ENCODE peak calls at places on chromosome 16, in six cellular contexts. L is midbrain; I is CD8-positive, alpha-beta memory T cell; A is GM13977; M is hepatocyte; C is activated naive CD8-positive, alpha-beta T cell treated with anti-CD3 and anti-CD28 coated beads, Interleukin-2, amount 50 U/mL, for 24 hours. P is an unnamed sample.

GRCh38 chr16:14199624-14200023 is 128.5 kb downstream of the MRTFB start:
- DNase-seq in L (no peak), I (no peak), A (no peak), M (no peak), C (no peak), P (no peak)

GRCh38 chr16:85856054-85856453 is 42.9 kb upstream of the IRF8 start:
- DNase-seq in L (no peak), I (no peak), A (no peak), M (no peak), C (no peak), P (no peak)

GRCh38 chr16:14202697-14203096 is 131.6 kb downstream of the MRTFB start:
- DNase-seq in L (no peak), I (no peak), A (no peak), M (peak), C (no peak), P (no peak)

GRCh38 chr16:3171855-3172593 is 16.0 kb upstream of the OR1F1 start:
- DNase-seq in L (no peak), I (no peak), A (peak), M (no peak), C (peak), P (no peak)

GRCh38 chr16:47026947-47027346 is 53.5 kb upstream of the DNAJA2 start:
- DNase-seq in L (no peak), I (no peak), A (no peak), M (no peak), C (no peak), P (no peak)

GRCh38 chr16:89045881-89046280 is 47.8 kb upstream of the ACSF3 start:
- DNase-seq in L (no peak), I (no peak), A (no peak), M (no peak), C (no peak), P (no peak)

GRCh38 chr16:370980-371728 is 816 bp upstream of the MRPL28 start:
- DNase-seq in L (no peak), I (no peak), A (no peak), M (no peak), C (no peak), P (no peak)

GRCh38 chr16:81185416-81185815 is 53.1 kb upstream of the BCO1 start:
- DNase-seq in L (peak), I (no peak), A (no peak), M (no peak), C (no peak), P (no peak)

GRCh38 chr16:66590322-66590721 is 11.1 kb downstream of the CMTM2 start:
- DNase-seq in L (no peak), I (no peak), A (peak), M (no peak), C (no peak), P (no peak)

GRCh38 chr16:86167061-86167460 is 268.1 kb downstream of the IRF8 start:
- DNase-seq in L (no peak), I (no peak), A (no peak), M (no peak), C (no peak), P (no peak)

GRCh38 chr16:48617711-48618148 is 7.8 kb upstream of the N4BP1 start:
- DNase-seq in L (no peak), I (no peak), A (no peak), M (no peak), C (no peak), P (no peak)

GRCh38 chr16:86789621-86790051 is 211.3 kb downstream of the FOXL1 start:
- DNase-seq in L (no peak), I (no peak), A (no peak), M (no peak), C (no peak), P (no peak)

GRCh38 chr16:13453938-13454553 is 465.9 kb upstream of the ERCC4 start:
- DNase-seq in L (peak), I (no peak), A (peak), M (peak), C (peak), P (peak)

GRCh38 chr16:48609453-48610023 is 442 bp downstream of the N4BP1 start:
- DNase-seq in L (peak), I (no peak), A (peak), M (peak), C (peak), P (peak)

GRCh38 chr16:19128454-19129210 is 14.9 kb downstream of the ITPRIPL2 start:
- DNase-seq in L (no peak), I (no peak), A (no peak), M (no peak), C (no peak), P (no peak)

GRCh38 chr16:68823401-68823800 is 19.9 kb upstream of the TANGO6 start:
- DNase-seq in L (no peak), I (no peak), A (no peak), M (peak), C (no peak), P (no peak)

GRCh38 chr16:47995354-47995753 is 160.4 kb downstream of the ABCC12 start:
- DNase-seq in L (no peak), I (no peak), A (no peak), M (no peak), C (no peak), P (no peak)

GRCh38 chr16:68529931-68530667 is 9.0 kb upstream of the ZFP90 start:
- DNase-seq in L (peak), I (peak), A (peak), M (peak), C (peak), P (peak)

GRCh38 chr16:48574766-48575165 is 35.2 kb downstream of the N4BP1 start:
- DNase-seq in L (no peak), I (no peak), A (no peak), M (no peak), C (no peak), P (no peak)

GRCh38 chr16:31480851-31481250 is 2.1 kb upstream of the SLC5A2 start:
- DNase-seq in L (no peak), I (no peak), A (no peak), M (no peak), C (no peak), P (no peak)

GRCh38 chr16:69924041-69924775 is 26.9 kb upstream of the CLEC18A start:
- DNase-seq in L (no peak), I (no peak), A (no peak), M (no peak), C (no peak), P (no peak)

GRCh38 chr16:89185062-89185751 is 13.7 kb downstream of the CDH15 start:
- DNase-seq in L (no peak), I (no peak), A (no peak), M (no peak), C (no peak), P (no peak)

GRCh38 chr16:23496826-23497542 is 13.3 kb downstream of the GGA2 start:
- DNase-seq in L (no peak), I (no peak), A (no peak), M (peak), C (no peak), P (no peak)

GRCh38 chr16:27543801-27544200 is 5.9 kb downstream of the GTF3C1 start:
- DNase-seq in L (no peak), I (no peak), A (no peak), M (no peak), C (no peak), P (no peak)

GRCh38 chr16:51651061-51651466 is 500.0 kb upstream of the SALL1 start:
- DNase-seq in L (no peak), I (no peak), A (no peak), M (peak), C (no peak), P (no peak)

P was measured in GDM1.